ENCODE peak calls at places on chromosome 4, in eight cellular contexts. One of them, this sample, is unnamed.
A peak's percentile ranks its signal among the peaks of the same experiment; 100 is the strongest.

GRCh38 chr4:140793291-140793690 is 37.1 kb upstream of the TBC1D9 start:
- DNase-seq in fibroblast of lung: no peak
- DNase-seq in heart left ventricle: no peak
- DNase-seq in MM.1S: no peak
- DNase-seq in psoas muscle: no peak
- DNase-seq in CD8-positive, alpha-beta T cell: no peak
- DNase-seq in transverse colon: no peak
- DNase-seq in A673: no peak
- DNase-seq in this sample: no peak

GRCh38 chr4:32025840-32026459 is 1305.8 kb downstream of the PCDH7 start:
- DNase-seq in fibroblast of lung: peak; percentile 3
- DNase-seq in heart left ventricle: no peak
- DNase-seq in MM.1S: no peak
- DNase-seq in psoas muscle: no peak
- DNase-seq in CD8-positive, alpha-beta T cell: no peak
- DNase-seq in transverse colon: peak; percentile 35
- DNase-seq in A673: peak; percentile 64
- DNase-seq in this sample: peak; percentile 16

GRCh38 chr4:78081541-78081940 is 24.4 kb downstream of the FRAS1 start:
- DNase-seq in fibroblast of lung: no peak
- DNase-seq in heart left ventricle: no peak
- DNase-seq in MM.1S: no peak
- DNase-seq in psoas muscle: no peak
- DNase-seq in CD8-positive, alpha-beta T cell: no peak
- DNase-seq in transverse colon: no peak
- DNase-seq in A673: no peak
- DNase-seq in this sample: no peak

GRCh38 chr4:106422766-106423165 is 54.2 kb upstream of the GIMD1 start:
- DNase-seq in fibroblast of lung: no peak
- DNase-seq in heart left ventricle: no peak
- DNase-seq in MM.1S: no peak
- DNase-seq in psoas muscle: no peak
- DNase-seq in CD8-positive, alpha-beta T cell: no peak
- DNase-seq in transverse colon: no peak
- DNase-seq in A673: no peak
- DNase-seq in this sample: no peak

GRCh38 chr4:10096201-10096975 is 20.2 kb downstream of the WDR1 start:
- DNase-seq in fibroblast of lung: peak; percentile 96
- DNase-seq in heart left ventricle: peak; percentile 75
- DNase-seq in MM.1S: peak; percentile 98
- DNase-seq in psoas muscle: peak; percentile 69
- DNase-seq in CD8-positive, alpha-beta T cell: peak; percentile 71
- DNase-seq in transverse colon: peak; percentile 70
- DNase-seq in A673: no peak
- DNase-seq in this sample: peak; percentile 64

GRCh38 chr4:20698382-20698781 is 1.9 kb upstream of the PACRGL start:
- DNase-seq in fibroblast of lung: no peak
- DNase-seq in heart left ventricle: no peak
- DNase-seq in MM.1S: no peak
- DNase-seq in psoas muscle: no peak
- DNase-seq in CD8-positive, alpha-beta T cell: no peak
- DNase-seq in transverse colon: no peak
- DNase-seq in A673: peak; percentile 36
- DNase-seq in this sample: peak; percentile 46

GRCh38 chr4:17066972-17067371 is 168.5 kb upstream of the LDB2 start:
- DNase-seq in fibroblast of lung: peak; percentile 82
- DNase-seq in heart left ventricle: no peak
- DNase-seq in MM.1S: no peak
- DNase-seq in psoas muscle: no peak
- DNase-seq in CD8-positive, alpha-beta T cell: no peak
- DNase-seq in transverse colon: no peak
- DNase-seq in A673: peak; percentile 45
- DNase-seq in this sample: no peak

GRCh38 chr4:103067841-103068547 is 8.6 kb downstream of the SLC9B2 start:
- DNase-seq in fibroblast of lung: no peak
- DNase-seq in heart left ventricle: no peak
- DNase-seq in MM.1S: no peak
- DNase-seq in psoas muscle: no peak
- DNase-seq in CD8-positive, alpha-beta T cell: no peak
- DNase-seq in transverse colon: no peak
- DNase-seq in A673: no peak
- DNase-seq in this sample: no peak

GRCh38 chr4:158856852-158857251 is 88.0 kb downstream of the FNIP2 start:
- DNase-seq in fibroblast of lung: peak; percentile 77
- DNase-seq in heart left ventricle: no peak
- DNase-seq in MM.1S: peak; percentile 35
- DNase-seq in psoas muscle: no peak
- DNase-seq in CD8-positive, alpha-beta T cell: no peak
- DNase-seq in transverse colon: no peak
- DNase-seq in A673: peak; percentile 78
- DNase-seq in this sample: no peak

GRCh38 chr4:182764137-182764536 is 153.0 kb downstream of the DCTD start:
- DNase-seq in fibroblast of lung: no peak
- DNase-seq in heart left ventricle: no peak
- DNase-seq in MM.1S: no peak
- DNase-seq in psoas muscle: no peak
- DNase-seq in CD8-positive, alpha-beta T cell: no peak
- DNase-seq in transverse colon: no peak
- DNase-seq in A673: no peak
- DNase-seq in this sample: no peak

GRCh38 chr4:128229458-128229805 is 58.2 kb downstream of the PGRMC2 start:
- DNase-seq in fibroblast of lung: peak; percentile 21
- DNase-seq in heart left ventricle: no peak
- DNase-seq in MM.1S: no peak
- DNase-seq in psoas muscle: no peak
- DNase-seq in CD8-positive, alpha-beta T cell: no peak
- DNase-seq in transverse colon: no peak
- DNase-seq in A673: no peak
- DNase-seq in this sample: no peak

GRCh38 chr4:149553959-149554520 is 261.6 kb downstream of the IQCM start:
- DNase-seq in fibroblast of lung: no peak
- DNase-seq in heart left ventricle: no peak
- DNase-seq in MM.1S: no peak
- DNase-seq in psoas muscle: no peak
- DNase-seq in CD8-positive, alpha-beta T cell: no peak
- DNase-seq in transverse colon: no peak
- DNase-seq in A673: peak; percentile 29
- DNase-seq in this sample: no peak

GRCh38 chr4:143095447-143095846 is 89.3 kb upstream of the USP38 start:
- DNase-seq in fibroblast of lung: no peak
- DNase-seq in heart left ventricle: no peak
- DNase-seq in MM.1S: no peak
- DNase-seq in psoas muscle: no peak
- DNase-seq in CD8-positive, alpha-beta T cell: no peak
- DNase-seq in transverse colon: no peak
- DNase-seq in A673: no peak
- DNase-seq in this sample: no peak

GRCh38 chr4:119081943-119082342 is 53.7 kb upstream of the MYOZ2 start:
- DNase-seq in fibroblast of lung: no peak
- DNase-seq in heart left ventricle: no peak
- DNase-seq in MM.1S: no peak
- DNase-seq in psoas muscle: no peak
- DNase-seq in CD8-positive, alpha-beta T cell: no peak
- DNase-seq in transverse colon: no peak
- DNase-seq in A673: no peak
- DNase-seq in this sample: no peak

GRCh38 chr4:174316954-174317353 is 33.2 kb downstream of the CEP44 start:
- DNase-seq in fibroblast of lung: peak; percentile 11
- DNase-seq in heart left ventricle: no peak
- DNase-seq in MM.1S: no peak
- DNase-seq in psoas muscle: no peak
- DNase-seq in CD8-positive, alpha-beta T cell: no peak
- DNase-seq in transverse colon: no peak
- DNase-seq in A673: no peak
- DNase-seq in this sample: no peak

GRCh38 chr4:117447925-117448324 is 362.5 kb upstream of the TRAM1L1 start:
- DNase-seq in fibroblast of lung: no peak
- DNase-seq in heart left ventricle: no peak
- DNase-seq in MM.1S: peak; percentile 20
- DNase-seq in psoas muscle: no peak
- DNase-seq in CD8-positive, alpha-beta T cell: no peak
- DNase-seq in transverse colon: no peak
- DNase-seq in A673: peak; percentile 40
- DNase-seq in this sample: no peak
- TF ChIP-seq CTCF in fibroblast of lung: no peak
- TF ChIP-seq CTCF in heart left ventricle: no peak
- TF ChIP-seq CTCF in MM.1S: peak; percentile 40
- TF ChIP-seq CTCF in psoas muscle: no peak
- TF ChIP-seq CTCF in CD8-positive, alpha-beta T cell: no peak
- TF ChIP-seq CTCF in transverse colon: no peak
- TF ChIP-seq CTCF in A673: peak; percentile 48
- TF ChIP-seq CTCF in this sample: peak; percentile 11

GRCh38 chr4:37068580-37068979 is 176.0 kb upstream of the NWD2 start:
- DNase-seq in fibroblast of lung: no peak
- DNase-seq in heart left ventricle: no peak
- DNase-seq in MM.1S: no peak
- DNase-seq in psoas muscle: no peak
- DNase-seq in CD8-positive, alpha-beta T cell: no peak
- DNase-seq in transverse colon: no peak
- DNase-seq in A673: peak; percentile 2
- DNase-seq in this sample: no peak
- TF ChIP-seq CTCF in fibroblast of lung: no peak
- TF ChIP-seq CTCF in heart left ventricle: no peak
- TF ChIP-seq CTCF in MM.1S: no peak
- TF ChIP-seq CTCF in psoas muscle: no peak
- TF ChIP-seq CTCF in CD8-positive, alpha-beta T cell: no peak
- TF ChIP-seq CTCF in transverse colon: no peak
- TF ChIP-seq CTCF in A673: peak; percentile 28
- TF ChIP-seq CTCF in this sample: peak; percentile 0

GRCh38 chr4:145930592-145930991 is 8.0 kb downstream of the ZNF827 start:
- DNase-seq in fibroblast of lung: peak; percentile 18
- DNase-seq in heart left ventricle: no peak
- DNase-seq in MM.1S: no peak
- DNase-seq in psoas muscle: no peak
- DNase-seq in CD8-positive, alpha-beta T cell: no peak
- DNase-seq in transverse colon: no peak
- DNase-seq in A673: no peak
- DNase-seq in this sample: no peak

GRCh38 chr4:145929415-145930178 is 9.0 kb downstream of the ZNF827 start:
- DNase-seq in fibroblast of lung: no peak
- DNase-seq in heart left ventricle: no peak
- DNase-seq in MM.1S: no peak
- DNase-seq in psoas muscle: no peak
- DNase-seq in CD8-positive, alpha-beta T cell: no peak
- DNase-seq in transverse colon: no peak
- DNase-seq in A673: no peak
- DNase-seq in this sample: no peak

GRCh38 chr4:145934434-145935047 is 4.1 kb downstream of the ZNF827 start:
- DNase-seq in fibroblast of lung: no peak
- DNase-seq in heart left ventricle: no peak
- DNase-seq in MM.1S: no peak
- DNase-seq in psoas muscle: no peak
- DNase-seq in CD8-positive, alpha-beta T cell: no peak
- DNase-seq in transverse colon: no peak
- DNase-seq in A673: no peak
- DNase-seq in this sample: no peak

GRCh38 chr4:145933134-145933533 is 5.5 kb downstream of the ZNF827 start:
- DNase-seq in fibroblast of lung: no peak
- DNase-seq in heart left ventricle: no peak
- DNase-seq in MM.1S: no peak
- DNase-seq in psoas muscle: no peak
- DNase-seq in CD8-positive, alpha-beta T cell: no peak
- DNase-seq in transverse colon: no peak
- DNase-seq in A673: no peak
- DNase-seq in this sample: no peak

GRCh38 chr4:145931403-145931802 is 7.2 kb downstream of the ZNF827 start:
- DNase-seq in fibroblast of lung: no peak
- DNase-seq in heart left ventricle: no peak
- DNase-seq in MM.1S: no peak
- DNase-seq in psoas muscle: no peak
- DNase-seq in CD8-positive, alpha-beta T cell: no peak
- DNase-seq in transverse colon: no peak
- DNase-seq in A673: no peak
- DNase-seq in this sample: no peak
- TF ChIP-seq CTCF in fibroblast of lung: no peak
- TF ChIP-seq CTCF in heart left ventricle: no peak
- TF ChIP-seq CTCF in MM.1S: no peak
- TF ChIP-seq CTCF in psoas muscle: no peak
- TF ChIP-seq CTCF in CD8-positive, alpha-beta T cell: no peak
- TF ChIP-seq CTCF in transverse colon: no peak
- TF ChIP-seq CTCF in A673: no peak
- TF ChIP-seq CTCF in this sample: no peak

GRCh38 chr4:76238236-76238635 is 13.3 kb upstream of the FAM47E start:
- DNase-seq in fibroblast of lung: no peak
- DNase-seq in heart left ventricle: no peak
- DNase-seq in MM.1S: no peak
- DNase-seq in psoas muscle: no peak
- DNase-seq in CD8-positive, alpha-beta T cell: no peak
- DNase-seq in transverse colon: no peak
- DNase-seq in A673: no peak
- DNase-seq in this sample: no peak
- TF ChIP-seq CTCF in fibroblast of lung: no peak
- TF ChIP-seq CTCF in heart left ventricle: no peak
- TF ChIP-seq CTCF in MM.1S: no peak
- TF ChIP-seq CTCF in psoas muscle: no peak
- TF ChIP-seq CTCF in CD8-positive, alpha-beta T cell: no peak
- TF ChIP-seq CTCF in transverse colon: no peak
- TF ChIP-seq CTCF in A673: no peak
- TF ChIP-seq CTCF in this sample: no peak

GRCh38 chr4:1950369-1950768 is 58.4 kb downstream of the NELFA start:
- DNase-seq in fibroblast of lung: no peak
- DNase-seq in heart left ventricle: no peak
- DNase-seq in MM.1S: no peak
- DNase-seq in psoas muscle: no peak
- DNase-seq in CD8-positive, alpha-beta T cell: no peak
- DNase-seq in transverse colon: no peak
- DNase-seq in A673: no peak
- DNase-seq in this sample: no peak
- TF ChIP-seq CTCF in fibroblast of lung: no peak
- TF ChIP-seq CTCF in heart left ventricle: no peak
- TF ChIP-seq CTCF in MM.1S: no peak
- TF ChIP-seq CTCF in psoas muscle: no peak
- TF ChIP-seq CTCF in CD8-positive, alpha-beta T cell: no peak
- TF ChIP-seq CTCF in transverse colon: no peak
- TF ChIP-seq CTCF in A673: no peak
- TF ChIP-seq CTCF in this sample: no peak

GRCh38 chr4:6362243-6362885 is 92.7 kb downstream of the WFS1 start:
- DNase-seq in fibroblast of lung: no peak
- DNase-seq in heart left ventricle: no peak
- DNase-seq in MM.1S: no peak
- DNase-seq in psoas muscle: no peak
- DNase-seq in CD8-positive, alpha-beta T cell: no peak
- DNase-seq in transverse colon: no peak
- DNase-seq in A673: no peak
- DNase-seq in this sample: no peak
- TF ChIP-seq CTCF in fibroblast of lung: no peak
- TF ChIP-seq CTCF in heart left ventricle: no peak
- TF ChIP-seq CTCF in MM.1S: no peak
- TF ChIP-seq CTCF in psoas muscle: no peak
- TF ChIP-seq CTCF in CD8-positive, alpha-beta T cell: no peak
- TF ChIP-seq CTCF in transverse colon: no peak
- TF ChIP-seq CTCF in A673: no peak
- TF ChIP-seq CTCF in this sample: no peak

This sample was measured in HL-60.